ENCODE peak calls at places on chromosome X, in seven cellular contexts. L, D, V, G, Z, N and O are unnamed samples.
A peak's percentile ranks its signal among the peaks of the same experiment; 100 is the strongest.

GRCh38 chrX:15334561-15334960 is 762 bp downstream of the PIGA start:
- DNase-seq in V (no peak), D (no peak), N (peak; percentile 11), Z (no peak), L (peak; percentile 48), G (no peak), O (peak; percentile 11)

GRCh38 chrX:15948318-15948660 is 93.7 kb upstream of the AP1S2 start:
- DNase-seq in N (no peak), V (no peak), Z (no peak), L (no peak), D (no peak), G (no peak), O (no peak)

GRCh38 chrX:15930585-15930984 is 76.0 kb upstream of the AP1S2 start:
- DNase-seq in G (no peak), N (peak; percentile 62), V (no peak), Z (peak; percentile 13), D (no peak), L (no peak), O (no peak)

GRCh38 chrX:68186552-68187262 is 246.6 kb downstream of the OPHN1 start:
- DNase-seq in Z (no peak), D (no peak), L (no peak), N (no peak), V (no peak), G (no peak), O (peak; percentile 39)

GRCh38 chrX:109740076-109740809 is 7.2 kb upstream of the ACSL4 start:
- DNase-seq in G (peak; percentile 62), Z (no peak), N (no peak), V (no peak), D (no peak), L (no peak), O (peak; percentile 25)

GRCh38 chrX:13667940-13668339 is 15.0 kb downstream of the TCEANC start:
- DNase-seq in L (no peak), V (no peak), G (no peak), D (no peak), N (no peak), Z (no peak), O (no peak)

GRCh38 chrX:13903405-13903804 is 86.5 kb upstream of the GPM6B start:
- DNase-seq in N (no peak), L (no peak), D (no peak), V (no peak), G (no peak), Z (no peak), O (no peak)

GRCh38 chrX:9707306-9708015 is 58.2 kb downstream of the GPR143 start:
- DNase-seq in V (no peak), N (no peak), G (no peak), Z (no peak), D (no peak), L (no peak), O (no peak)

GRCh38 chrX:4936315-4936714 is 1222.9 kb upstream of the PRKX start:
- DNase-seq in N (no peak), V (no peak), D (no peak), G (no peak), L (no peak), Z (no peak), O (no peak)

GRCh38 chrX:18896680-18897544 is 87.0 kb downstream of the PHKA2 start:
- DNase-seq in D (no peak), L (no peak), G (no peak), V (no peak), Z (no peak), N (no peak), O (no peak)

GRCh38 chrX:19515615-19516105 is 352 bp upstream of the MAP3K15 start:
- DNase-seq in G (no peak), Z (no peak), L (no peak), D (no peak), V (no peak), N (no peak), O (no peak)

GRCh38 chrX:97398030-97398551 is 514.4 kb downstream of the RPA4 start:
- DNase-seq in G (no peak), L (no peak), Z (peak; percentile 55), V (no peak), N (no peak), D (no peak), O (no peak)
- H3K4me1 ChIP-seq in G (no peaks in the 10 kb centered on the region), L (peaks cover 15% of the 10 kb centered on the region), Z (peaks cover 23% of the 10 kb centered on the region), V (no peaks in the 10 kb centered on the region), N (peaks cover 5% of the 10 kb centered on the region), D (no peaks in the 10 kb centered on the region), O (no peaks in the 10 kb centered on the region)

GRCh38 chrX:40511258-40511657 is 69.5 kb upstream of the ATP6AP2 start:
- DNase-seq in Z (no peak), G (no peak), L (no peak), V (no peak), N (no peak), D (no peak), O (no peak)
- H3K4me1 ChIP-seq in Z (no peaks in the 10 kb centered on the region), G (no peaks in the 10 kb centered on the region), L (no peaks in the 10 kb centered on the region), V (no peaks in the 10 kb centered on the region), N (no peaks in the 10 kb centered on the region), D (no peaks in the 10 kb centered on the region), O (no peaks in the 10 kb centered on the region)

DNA sequence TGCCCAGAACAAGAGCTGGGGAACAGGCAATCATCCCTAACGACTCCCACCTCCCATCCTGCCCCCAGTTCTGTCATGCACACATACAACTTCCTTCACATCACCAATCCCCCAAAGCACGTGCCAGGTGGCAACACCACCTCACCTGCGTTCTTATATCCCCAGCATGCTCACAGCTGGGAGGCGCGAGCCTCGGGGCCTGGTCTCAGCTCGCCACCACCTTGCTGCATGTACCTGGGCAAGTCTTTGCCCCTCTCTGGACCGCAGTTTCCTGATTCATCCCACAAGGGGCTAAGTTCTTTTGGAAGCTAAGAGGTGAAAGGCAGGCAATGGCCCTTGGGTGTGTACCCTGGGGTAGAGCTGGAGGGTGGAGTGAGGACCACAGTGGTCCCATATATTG is 119.2 kb upstream of the PJA1 start:
- DNase-seq in L (no peak), N (no peak), V (no peak), D (no peak), G (no peak), Z (no peak), O (no peak)
- H3K4me1 ChIP-seq in L (peaks cover 9% of the 10 kb centered on the region), N (no peaks in the 10 kb centered on the region), V (no peaks in the 10 kb centered on the region), D (no peaks in the 10 kb centered on the region), G (peaks cover 23% of the 10 kb centered on the region), Z (no peaks in the 10 kb centered on the region), O (peaks cover 3% of the 10 kb centered on the region)

DNA sequence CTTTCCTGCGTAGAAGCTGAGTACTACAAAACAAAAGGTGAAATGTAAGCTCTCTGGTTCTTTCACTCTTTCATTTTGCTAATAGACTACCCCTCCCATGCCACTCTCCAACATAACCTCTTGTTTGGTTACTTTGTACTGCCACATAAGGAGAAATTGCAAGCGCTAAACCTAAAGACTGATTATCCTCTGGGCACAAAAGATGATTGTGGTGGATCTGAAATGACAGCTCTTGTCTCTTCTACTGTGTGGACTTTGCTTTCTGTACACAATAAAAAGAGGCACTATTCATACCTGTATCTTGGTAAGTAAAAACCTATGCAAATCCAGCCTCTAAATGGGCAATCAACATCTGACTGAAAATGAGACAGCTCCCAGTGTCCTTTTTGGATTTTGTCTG is 5.3 kb downstream of the MBNL3 start:
- DNase-seq in G (no peak), V (no peak), Z (no peak), D (no peak), L (no peak), N (no peak), O (no peak)
- H3K4me1 ChIP-seq in G (peaks cover 9% of the 10 kb centered on the region), V (no peaks in the 10 kb centered on the region), Z (peaks cover 7% of the 10 kb centered on the region), D (peaks cover 60% of the 10 kb centered on the region), L (peaks cover 20% of the 10 kb centered on the region), N (peaks cover 71% of the 10 kb centered on the region), O (no peaks in the 10 kb centered on the region)

GRCh38 chrX:2550288-2551020 is 49.7 kb upstream of the DHRSX start:
- DNase-seq in G (no peak), L (no peak), D (no peak), Z (no peak), V (no peak), N (no peak), O (peak; percentile 5)
- H3K4me1 ChIP-seq in G (no peaks in the 10 kb centered on the region), L (no peaks in the 10 kb centered on the region), D (no peaks in the 10 kb centered on the region), Z (no peaks in the 10 kb centered on the region), V (no peaks in the 10 kb centered on the region), N (no peaks in the 10 kb centered on the region), O (no peaks in the 10 kb centered on the region)

GRCh38 chrX:39168609-39169008 is 367.4 kb downstream of the MID1IP1 start:
- DNase-seq in N (no peak), V (no peak), Z (no peak), L (no peak), G (no peak), D (no peak), O (no peak)
- H3K4me1 ChIP-seq in N (no peaks in the 10 kb centered on the region), V (no peaks in the 10 kb centered on the region), Z (peaks cover 3% of the 10 kb centered on the region), L (peaks cover 9% of the 10 kb centered on the region), G (no peaks in the 10 kb centered on the region), D (no peaks in the 10 kb centered on the region), O (no peaks in the 10 kb centered on the region)

GRCh38 chrX:107721966-107722707 is 53.5 kb downstream of the TSC22D3 start:
- DNase-seq in V (no peak), N (no peak), D (no peak), Z (no peak), L (no peak), G (no peak), O (no peak)
- H3K4me1 ChIP-seq in V (no peaks in the 10 kb centered on the region), N (peaks cover 44% of the 10 kb centered on the region), D (peaks cover 14% of the 10 kb centered on the region), Z (peaks cover 13% of the 10 kb centered on the region), L (peaks cover 12% of the 10 kb centered on the region), G (peaks cover 20% of the 10 kb centered on the region), O (peaks cover 4% of the 10 kb centered on the region)

GRCh38 chrX:112083624-112084326 is 1.2 kb upstream of the TRPC5 start:
- DNase-seq in G (no peak), D (no peak), L (no peak), V (no peak), Z (no peak), N (no peak), O (no peak)
- H3K4me1 ChIP-seq in G (no peaks in the 10 kb centered on the region), D (no peaks in the 10 kb centered on the region), L (no peaks in the 10 kb centered on the region), V (no peaks in the 10 kb centered on the region), Z (no peaks in the 10 kb centered on the region), N (no peaks in the 10 kb centered on the region), O (no peaks in the 10 kb centered on the region)

DNA sequence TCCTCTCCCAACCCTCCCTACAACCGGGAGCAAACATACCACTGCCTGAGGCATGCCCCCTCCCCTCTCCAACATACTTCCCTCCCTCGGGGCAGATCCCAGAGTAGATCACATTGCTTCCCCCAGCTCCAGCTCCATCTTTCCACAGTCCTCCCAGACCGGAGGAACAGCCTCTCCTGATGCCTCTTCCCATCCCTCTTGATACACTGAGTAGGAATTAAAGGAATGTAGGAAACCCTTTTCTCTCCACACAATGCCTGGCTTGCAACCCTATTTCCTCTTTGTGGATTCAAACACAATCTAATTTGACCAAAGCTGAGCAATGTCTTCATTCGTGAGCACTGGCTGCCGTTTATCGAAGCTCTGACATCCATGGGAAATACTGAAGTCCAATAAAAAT is 339.8 kb downstream of the BCOR start:
- DNase-seq in L (no peak), N (no peak), D (no peak), G (no peak), V (no peak), Z (no peak), O (no peak)
- H3K4me1 ChIP-seq in L (no peaks in the 10 kb centered on the region), N (peaks cover 79% of the 10 kb centered on the region), D (no peaks in the 10 kb centered on the region), G (peaks cover 2% of the 10 kb centered on the region), V (no peaks in the 10 kb centered on the region), Z (no peaks in the 10 kb centered on the region), O (no peaks in the 10 kb centered on the region)